ENCODE peak calls at places on chromosomes 16 and 17, in eight cellular contexts. T is H1, V is sigmoid colon, J is prostate gland, E is breast epithelium, N is GM23338, P is GM12878, A is K562. W is an unnamed sample.

GRCh38 chr16:57899771-57900661 is 70.9 kb downstream of the CNGB1 start:
- DNase-seq in T (no peak), V (peak; percentile 79), J (peak; percentile 66), E (peak; percentile 52), N (peak; percentile 86), P (no peak), A (peak; percentile 82), W (peak; percentile 88)

GRCh38 chr17:4407851-4408250 is 25.9 kb upstream of the SPNS3 start:
- DNase-seq in T (no peak), V (no peak), J (peak; percentile 32), E (peak; percentile 62), N (no peak), P (no peak), A (no peak), W (no peak)

GRCh38 chr16:28597692-28598261 is 927 bp upstream of the SULT1A2 start:
- DNase-seq in T (peak; percentile 15), V (no peak), J (no peak), E (no peak), N (peak; percentile 78), P (no peak), A (peak; percentile 73), W (peak; percentile 73)

GRCh38 chr17:58219789-58220183 is 731 bp upstream of the MKS1 start:
- DNase-seq in T (no peak), V (no peak), J (peak; percentile 40), E (no peak), N (no peak), P (no peak), A (no peak), W (no peak)

GRCh38 chr17:70310251-70310672 is 140.9 kb downstream of the KCNJ2 start:
- DNase-seq in T (no peak), V (no peak), J (no peak), E (no peak), N (no peak), P (no peak), A (no peak), W (no peak)

GRCh38 chr16:50272111-50272571 is 5.8 kb downstream of the ADCY7 start:
- DNase-seq in T (no peak), V (peak; percentile 60), J (no peak), E (no peak), N (no peak), P (no peak), A (no peak), W (peak; percentile 75)

GRCh38 chr17:66006654-66007053 is 185.3 kb downstream of the CEP112 start:
- DNase-seq in T (no peak), V (no peak), J (no peak), E (no peak), N (no peak), P (no peak), A (no peak), W (no peak)

GRCh38 chr16:6636457-6636856 is 696.2 kb upstream of the RBFOX1 start:
- DNase-seq in T (no peak), V (no peak), J (no peak), E (no peak), N (no peak), P (no peak), A (no peak), W (no peak)

GRCh38 chr16:4895366-4895765 is 41.6 kb downstream of the PPL start:
- DNase-seq in T (no peak), V (no peak), J (no peak), E (no peak), N (no peak), P (no peak), A (no peak), W (no peak)

GRCh38 chr16:85991856-85992255 is 92.9 kb downstream of the IRF8 start:
- DNase-seq in T (no peak), V (peak; percentile 33), J (no peak), E (no peak), N (no peak), P (no peak), A (no peak), W (no peak)

GRCh38 chr16:79176987-79177386 is 423.6 kb downstream of the MAF start:
- DNase-seq in T (no peak), V (no peak), J (no peak), E (no peak), N (no peak), P (no peak), A (no peak), W (no peak)

GRCh38 chr16:25271421-25271820 is 13.8 kb upstream of the ZKSCAN2 start:
- DNase-seq in T (no peak), V (no peak), J (no peak), E (no peak), N (no peak), P (no peak), A (peak; percentile 67), W (no peak)

GRCh38 chr17:49249292-49249794 is 18.8 kb upstream of the PHOSPHO1 start:
- DNase-seq in T (no peak), V (no peak), J (no peak), E (no peak), N (no peak), P (no peak), A (peak; percentile 69), W (no peak)

GRCh38 chr17:36705651-36706436 is 104.5 kb downstream of the MRM1 start:
- DNase-seq in T (no peak), V (no peak), J (no peak), E (no peak), N (peak; percentile 85), P (no peak), A (peak; percentile 53), W (peak; percentile 80)

GRCh38 chr16:50584033-50584722 is 36.0 kb downstream of the NKD1 start:
- DNase-seq in T (no peak), V (no peak), J (no peak), E (no peak), N (no peak), P (no peak), A (peak; percentile 19), W (peak; percentile 54)

GRCh38 chr16:51147776-51148673 is 3.0 kb downstream of the SALL1 start:
- DNase-seq in T (no peak), V (no peak), J (no peak), E (no peak), N (no peak), P (no peak), A (no peak), W (no peak)

GRCh38 chr17:55576237-55576998 is 65.2 kb upstream of the SMIM36 start:
- DNase-seq in T (no peak), V (no peak), J (no peak), E (no peak), N (no peak), P (peak; percentile 8), A (peak; percentile 14), W (no peak)

DNA sequence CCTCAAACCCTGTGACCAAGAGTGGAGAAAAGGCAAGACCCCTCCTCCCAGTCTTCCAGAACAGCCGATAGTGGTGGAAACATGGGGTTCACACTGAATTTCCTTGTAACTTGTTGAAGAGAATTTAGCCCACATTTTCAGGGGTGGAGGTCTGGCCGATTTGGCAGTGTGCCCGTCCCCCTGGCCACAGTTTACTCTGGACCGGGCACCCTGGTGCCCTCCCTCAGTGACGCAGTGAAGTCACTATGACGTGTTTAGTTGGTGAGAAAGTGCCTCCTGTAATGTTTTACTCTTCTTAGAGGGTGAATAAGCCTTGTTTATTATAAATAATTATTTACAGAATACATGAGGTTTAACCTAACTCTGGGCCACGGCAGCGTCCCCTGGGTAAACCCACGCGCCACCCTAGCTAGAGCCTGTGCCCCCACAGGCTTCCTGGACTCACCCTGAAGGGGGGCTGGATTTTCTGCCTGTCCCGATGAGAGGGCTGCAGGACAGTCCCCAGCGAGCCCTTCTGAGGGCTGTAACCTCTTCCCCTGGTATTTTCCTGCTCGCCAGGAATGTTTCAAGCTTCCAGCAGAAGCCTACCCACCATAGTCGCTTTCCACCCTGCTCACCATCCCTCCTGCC is 316.9 kb downstream of the SEC14L1 start:
- DNase-seq in T (no peak), V (no peak), J (no peak), E (no peak), N (no peak), P (no peak), A (no peak), W (no peak)
- H3K4me1 ChIP-seq in T (peaks cover 11% of the 10 kb centered on the region), V (no peaks in the 10 kb centered on the region), J (peaks cover 35% of the 10 kb centered on the region), E (peaks cover 30% of the 10 kb centered on the region), N (peaks cover 38% of the 10 kb centered on the region), P (peaks cover 73% of the 10 kb centered on the region), A (peaks cover 76% of the 10 kb centered on the region), W (peaks cover 100% of the 10 kb centered on the region)

GRCh38 chr16:1781758-1782407 is 488 bp downstream of the SPSB3 start:
- DNase-seq in T (no peak), V (no peak), J (no peak), E (no peak), N (peak; percentile 63), P (no peak), A (no peak), W (peak; percentile 89)
- TF ChIP-seq POLR2AphosphoS5 in T (peak; percentile 11), V (no peak), J (no peak), E (no peak), N (no peak), P (no peak), A (no peak), W (peak; percentile 0)

DNA sequence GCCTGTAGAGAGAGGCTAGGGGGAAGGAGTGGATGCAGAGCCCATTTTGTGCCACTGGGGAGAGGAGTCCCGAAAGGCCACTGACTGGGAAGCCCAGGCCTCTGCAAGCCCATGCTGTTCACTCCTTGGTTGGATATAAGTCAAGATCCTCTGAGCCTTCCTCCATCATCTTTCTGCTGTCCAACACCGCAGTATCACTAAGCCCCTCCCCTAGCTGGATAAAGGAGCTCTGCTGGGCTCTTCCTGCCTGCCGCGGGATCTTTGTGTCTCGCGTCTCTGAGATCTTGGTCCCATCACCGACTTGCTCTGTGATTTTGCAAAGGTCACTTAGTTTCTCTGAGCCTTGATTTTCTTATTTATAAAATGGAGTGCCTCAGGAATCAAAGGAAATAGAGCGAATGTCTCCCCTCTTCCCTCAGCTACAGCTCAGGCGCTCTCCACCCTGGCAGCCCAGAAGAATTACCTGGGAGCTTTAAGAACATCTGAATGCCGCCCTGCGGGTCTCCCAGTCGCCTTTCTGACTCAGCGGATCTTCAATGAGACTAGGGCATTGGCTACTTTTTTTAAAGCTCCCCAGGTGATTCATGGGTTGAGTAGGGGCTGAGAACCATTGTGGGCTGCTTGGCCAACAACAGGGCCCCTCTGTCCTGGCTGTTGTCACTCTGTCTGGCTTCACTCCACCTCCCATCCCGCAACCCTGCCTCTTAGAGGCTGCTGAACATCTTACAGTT is 25.2 kb upstream of the TMEM220 start:
- DNase-seq in T (no peak), V (no peak), J (no peak), E (no peak), N (peak; percentile 81), P (no peak), A (no peak), W (no peak)
- H3K4me1 ChIP-seq in T (peaks cover 12% of the 10 kb centered on the region), V (no peaks in the 10 kb centered on the region), J (no peaks in the 10 kb centered on the region), E (peaks cover 3% of the 10 kb centered on the region), N (peaks cover 22% of the 10 kb centered on the region), P (no peaks in the 10 kb centered on the region), A (no peaks in the 10 kb centered on the region), W (no peaks in the 10 kb centered on the region)

DNA sequence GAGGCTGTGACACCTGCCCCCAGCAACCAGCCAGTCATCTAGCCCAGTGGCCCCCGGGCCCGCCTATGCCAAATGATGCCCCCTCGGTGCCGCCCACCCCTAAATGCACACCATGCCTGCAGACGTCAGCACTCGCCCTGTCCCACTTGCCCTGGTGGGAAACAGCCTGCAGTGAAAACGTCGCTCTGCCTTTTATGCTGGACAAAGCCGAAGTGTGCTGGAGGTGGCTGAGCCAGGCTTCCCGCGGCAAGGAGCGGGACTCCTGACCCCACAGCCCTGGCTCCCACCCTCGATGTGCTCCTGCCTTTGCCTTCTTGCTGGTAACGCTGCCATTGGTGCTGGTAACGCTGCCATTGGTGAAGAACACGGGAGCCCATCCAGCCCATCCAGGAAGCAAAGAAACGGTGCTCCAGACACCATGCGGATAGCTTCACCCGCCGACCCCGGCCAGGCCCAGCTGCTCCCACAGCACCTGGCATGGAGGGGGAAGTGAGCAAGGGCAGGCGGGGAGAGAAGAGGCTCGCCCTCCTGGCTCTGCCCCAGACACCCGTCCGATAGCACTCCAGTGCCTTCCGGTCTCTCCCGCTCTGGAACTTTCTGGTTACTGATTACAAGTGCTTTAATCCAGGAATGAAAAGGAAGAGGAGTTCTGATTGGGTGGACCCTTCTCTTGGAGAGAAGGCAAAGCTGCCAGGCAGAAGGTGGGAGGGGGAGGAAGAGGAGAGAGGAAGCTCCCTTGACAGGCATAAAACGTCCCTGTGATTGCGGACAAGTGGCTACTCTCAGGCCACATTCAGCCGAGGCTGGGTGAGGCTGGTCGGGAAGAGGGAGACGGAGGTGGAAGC is 4.0 kb upstream of the BAIAP2 start:
- DNase-seq in T (no peak), V (peak; percentile 67), J (no peak), E (no peak), N (no peak), P (no peak), A (no peak), W (peak; percentile 84)
- TF ChIP-seq POLR2AphosphoS5 in T (no peak), V (no peak), J (peak; percentile 16), E (no peak), N (no peak), P (no peak), A (no peak), W (peak; percentile 74)

W was measured in spleen.